ENCODE peak calls at places on chromosome 22, in four cellular contexts. C is neural progenitor cell; W is adrenal gland; H is naive thymus-derived CD4-positive, alpha-beta T cell. V is an unnamed sample.

GRCh38 chr22:39598017-39598965 is 27.7 kb downstream of the CACNA1I start:
- DNase-seq in H (peak; percentile 74), W (peak; percentile 57), C (peak; percentile 92), V (peak; percentile 48)

GRCh38 chr22:24894220-24894975 is 52.1 kb downstream of the LHFPL7 start:
- DNase-seq in H (no peak), C (no peak), W (peak; percentile 92), V (no peak)

GRCh38 chr22:31748490-31748889 is 1.4 kb downstream of the PRR14L start:
- DNase-seq in C (peak; percentile 32), W (no peak), H (no peak), V (no peak)

GRCh38 chr22:41596776-41597634 is 7.4 kb upstream of the PMM1 start:
- DNase-seq in H (peak; percentile 29), W (peak; percentile 77), C (peak; percentile 69), V (no peak)

GRCh38 chr22:41197808-41198585 is 7.1 kb upstream of the L3MBTL2 start:
- DNase-seq in C (peak; percentile 68), W (peak; percentile 56), H (peak; percentile 47), V (no peak)

GRCh38 chr22:31093090-31093850 is 12.2 kb downstream of the SMTN start:
- DNase-seq in C (no peak), H (no peak), W (no peak), V (no peak)

GRCh38 chr22:22550789-22551434 is 8.2 kb downstream of the PRAME start:
- DNase-seq in H (no peak), W (no peak), C (no peak), V (no peak)

GRCh38 chr22:23289851-23290724 is 109.8 kb downstream of the BCR start:
- DNase-seq in W (peak; percentile 78), H (peak; percentile 50), C (peak; percentile 74), V (peak; percentile 8)

GRCh38 chr22:36252754-36253522 is at the start of gene APOL1:
- DNase-seq in C (no peak), W (peak; percentile 36), H (peak; percentile 65), V (peak; percentile 19)

GRCh38 chr22:40114411-40114810 is 63.3 kb upstream of the TNRC6B start:
- DNase-seq in H (no peak), W (no peak), C (no peak), V (no peak)

GRCh38 chr22:21942407-21942895 is 10.2 kb downstream of the PPM1F start:
- DNase-seq in H (no peak), W (peak; percentile 76), C (no peak), V (no peak)

GRCh38 chr22:24805790-24806662 is at the start of gene SGSM1:
- DNase-seq in C (peak; percentile 96), H (peak; percentile 57), W (peak; percentile 87), V (peak; percentile 52)

GRCh38 chr22:22973336-22973735 is 85.7 kb downstream of the IGLL5 start:
- DNase-seq in W (no peak), H (no peak), C (no peak), V (no peak)

GRCh38 chr22:40276877-40277823 is 69.2 kb upstream of the ADSL start:
- DNase-seq in C (no peak), H (no peak), W (peak; percentile 63), V (no peak)

GRCh38 chr22:34878996-34879395 is 187.0 kb upstream of the ISX start:
- DNase-seq in C (no peak), H (no peak), W (no peak), V (no peak)

GRCh38 chr22:20956258-20957117 is 10.6 kb upstream of the AIFM3 start:
- DNase-seq in W (no peak), H (no peak), C (peak; percentile 63), V (no peak)

GRCh38 chr22:20571078-20571503 is 63.7 kb downstream of the MED15 start:
- DNase-seq in W (peak; percentile 5), H (no peak), C (no peak), V (no peak)

GRCh38 chr22:35418088-35418487 is 18.1 kb downstream of the MCM5 start:
- DNase-seq in H (no peak), C (no peak), W (no peak), V (no peak)

GRCh38 chr22:23884133-23884532 is 10.1 kb upstream of the MIF start:
- DNase-seq in C (no peak), W (no peak), H (no peak), V (no peak)

GRCh38 chr22:26283330-26283729 is 114.1 kb downstream of the SEZ6L start:
- DNase-seq in H (no peak), W (no peak), C (no peak), V (no peak)

GRCh38 chr22:36415415-36416168 is 27.8 kb upstream of the MYH9 start:
- DNase-seq in H (no peak), C (no peak), W (no peak), V (no peak)

GRCh38 chr22:50620861-50621490 is 7.0 kb downstream of the ARSA start:
- DNase-seq in W (no peak), H (peak; percentile 91), C (no peak), V (peak; percentile 54)

GRCh38 chr22:39080993-39081513 is 4.0 kb downstream of the APOBEC3G start:
- DNase-seq in W (no peak), H (no peak), C (no peak), V (no peak)

GRCh38 chr22:42438293-42438650 is 6.1 kb upstream of the NFAM1 start:
- DNase-seq in W (no peak), C (peak; percentile 61), H (no peak), V (no peak)

GRCh38 chr22:27775087-27775697 is 26.4 kb downstream of the MN1 start:
- DNase-seq in W (no peak), H (no peak), C (no peak), V (no peak)

GRCh38 chr22:24230911-24231656 is 13.8 kb downstream of the GGT5 start:
- DNase-seq in H (peak; percentile 40), C (peak; percentile 71), W (peak; percentile 36), V (peak; percentile 26)

GRCh38 chr22:33272180-33272579 is 214.0 kb upstream of the SYN3 start:
- DNase-seq in H (no peak), C (no peak), W (no peak), V (no peak)

GRCh38 chr22:33274214-33274828 is 216.1 kb upstream of the SYN3 start:
- DNase-seq in W (peak; percentile 19), H (peak; percentile 4), C (peak; percentile 70), V (no peak)

GRCh38 chr22:33272866-33273265 is 214.7 kb upstream of the SYN3 start:
- DNase-seq in H (no peak), W (no peak), C (no peak), V (no peak)

GRCh38 chr22:33271390-33272161 is 213.4 kb upstream of the SYN3 start:
- DNase-seq in W (no peak), C (peak; percentile 13), H (no peak), V (no peak)

GRCh38 chr22:33274941-33275443 is 216.8 kb upstream of the SYN3 start:
- DNase-seq in W (no peak), C (no peak), H (no peak), V (no peak)
- H3K4me1 ChIP-seq in W (no peaks in the 10 kb centered on the region), C (peaks cover 19% of the 10 kb centered on the region), H (no peaks in the 10 kb centered on the region), V (no peaks in the 10 kb centered on the region)

GRCh38 chr22:46618104-46618647 is 2.0 kb upstream of the GRAMD4 start:
- DNase-seq in H (no peak), W (no peak), C (no peak), V (no peak)
- H3K27ac ChIP-seq in H (no peak overlapping the region), W (no peak overlapping the region), C (no peak overlapping the region), V (no peak overlapping the region)

GRCh38 chr22:49367016-49367697 is 460.5 kb downstream of the BRD1 start:
- DNase-seq in W (no peak), C (peak; percentile 42), H (no peak), V (no peak)

GRCh38 chr22:49365191-49365837 is 462.4 kb downstream of the BRD1 start:
- DNase-seq in H (no peak), C (no peak), W (no peak), V (no peak)

GRCh38 chr22:49368221-49368975 is 459.3 kb downstream of the BRD1 start:
- DNase-seq in W (no peak), H (no peak), C (no peak), V (no peak)

GRCh38 chr22:49365910-49366309 is 461.8 kb downstream of the BRD1 start:
- DNase-seq in H (no peak), W (no peak), C (no peak), V (no peak)

DNA sequence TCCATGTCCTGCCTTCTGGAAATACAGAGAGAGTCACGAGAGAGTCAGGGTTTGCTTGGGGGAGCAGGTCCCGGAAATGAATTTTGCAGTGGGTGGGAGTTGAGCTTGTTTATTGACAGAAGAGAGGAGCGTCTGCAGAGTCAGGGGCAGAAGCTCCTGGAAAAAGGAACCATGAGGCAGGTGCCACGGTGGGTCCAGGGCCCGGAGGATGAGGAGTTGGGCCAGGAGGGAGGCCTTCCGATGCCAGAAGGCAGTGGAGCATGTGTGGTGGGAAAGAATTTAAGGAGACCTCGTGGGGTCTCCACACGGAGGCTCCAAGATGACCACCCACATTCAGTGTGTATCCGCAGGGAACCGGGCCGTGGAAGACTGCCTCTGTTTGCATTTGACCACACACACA is 461.2 kb downstream of the BRD1 start:
- DNase-seq in H (no peak), W (no peak), C (no peak), V (no peak)
- H3K9me3 ChIP-seq in H (no peaks in the 10 kb centered on the region), W (no peaks in the 10 kb centered on the region), C (no peaks in the 10 kb centered on the region), V (no peaks in the 10 kb centered on the region)

GRCh38 chr22:37509026-37509886 is 10.0 kb downstream of the CARD10 start:
- DNase-seq in H (no peak), C (no peak), W (no peak), V (no peak)
- H3K4me1 ChIP-seq in H (no peaks in the 10 kb centered on the region), C (peaks cover 26% of the 10 kb centered on the region), W (peaks cover 17% of the 10 kb centered on the region), V (no peaks in the 10 kb centered on the region)

GRCh38 chr22:33315954-33316353 is 257.8 kb upstream of the SYN3 start:
- DNase-seq in C (no peak), W (no peak), H (no peak), V (no peak)

DNA sequence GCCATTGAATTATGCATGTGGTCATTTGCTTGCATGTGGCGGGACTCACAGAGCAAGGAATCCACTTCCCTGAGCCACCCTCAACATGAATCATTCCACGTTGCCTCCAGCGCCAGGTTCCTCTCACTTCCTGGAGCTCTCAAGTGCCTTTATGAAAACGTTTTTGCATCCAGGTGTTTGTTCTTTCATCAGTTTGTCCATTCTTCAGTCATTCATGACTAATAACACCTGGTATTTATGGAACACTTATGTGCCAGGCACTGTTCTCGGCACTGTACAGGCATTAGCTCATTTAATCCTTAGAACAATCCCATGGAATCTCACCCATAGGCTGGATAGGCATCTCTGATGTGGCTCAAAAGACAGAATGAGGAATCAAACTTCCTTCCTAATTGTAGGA is 256.1 kb upstream of the SYN3 start:
- DNase-seq in H (no peak), C (no peak), W (no peak), V (no peak)
- H3K27ac ChIP-seq in H (no peak overlapping the region), C (no peak overlapping the region), W (no peak overlapping the region), V (no peak overlapping the region)

GRCh38 chr22:44455963-44456358 is 42.1 kb downstream of the RTL6 start:
- DNase-seq in W (no peak), H (no peak), C (no peak), V (no peak)
- H3K9me3 ChIP-seq in W (no peaks in the 10 kb centered on the region), H (no peaks in the 10 kb centered on the region), C (no peaks in the 10 kb centered on the region), V (no peaks in the 10 kb centered on the region)

GRCh38 chr22:48857202-48857805 is 970.4 kb downstream of the BRD1 start:
- DNase-seq in C (no peak), H (no peak), W (no peak), V (no peak)

GRCh38 chr22:48858856-48859255 is 968.8 kb downstream of the BRD1 start:
- DNase-seq in H (no peak), W (no peak), C (no peak), V (no peak)

GRCh38 chr22:48855593-48856307 is 971.9 kb downstream of the BRD1 start:
- DNase-seq in W (no peak), H (no peak), C (no peak), V (no peak)

GRCh38 chr22:48856308-48856615 is 971.4 kb downstream of the BRD1 start:
- DNase-seq in W (no peak), H (no peak), C (no peak), V (no peak)

GRCh38 chr22:48858121-48858520 is 969.6 kb downstream of the BRD1 start:
- DNase-seq in C (no peak), W (no peak), H (no peak), V (no peak)
- H3K4me1 ChIP-seq in C (no peaks in the 10 kb centered on the region), W (no peaks in the 10 kb centered on the region), H (no peaks in the 10 kb centered on the region), V (no peaks in the 10 kb centered on the region)

V was measured in effector memory CD4-positive, alpha-beta T cell.